ENCODE peak calls at places on chromosomes 13 and 19, in six cellular contexts. One of them, this sample, is unnamed.

GRCh38 chr13:52012512-52012836 is 276 bp downstream of the ALG11 start:
- DNase-seq in nephron progenitor cell: no peak
- DNase-seq in fibroblast of mammary gland: no peak
- DNase-seq in brain microvascular endothelial cell: no peak
- DNase-seq in colonic mucosa: no peak
- DNase-seq in posterior cingulate gyrus: no peak
- DNase-seq in this sample: no peak

GRCh38 chr13:113653264-113654174 is 4.5 kb downstream of the ATP4B start:
- DNase-seq in nephron progenitor cell: no peak
- DNase-seq in fibroblast of mammary gland: no peak
- DNase-seq in brain microvascular endothelial cell: no peak
- DNase-seq in colonic mucosa: no peak
- DNase-seq in posterior cingulate gyrus: no peak
- DNase-seq in this sample: no peak

GRCh38 chr13:42061943-42062342 is 13.5 kb downstream of the DGKH start:
- DNase-seq in nephron progenitor cell: no peak
- DNase-seq in fibroblast of mammary gland: no peak
- DNase-seq in brain microvascular endothelial cell: no peak
- DNase-seq in colonic mucosa: no peak
- DNase-seq in posterior cingulate gyrus: no peak
- DNase-seq in this sample: no peak

GRCh38 chr19:43351998-43352746 is 1.3 kb upstream of the CD177 start:
- DNase-seq in nephron progenitor cell: no peak
- DNase-seq in fibroblast of mammary gland: no peak
- DNase-seq in brain microvascular endothelial cell: no peak
- DNase-seq in colonic mucosa: no peak
- DNase-seq in posterior cingulate gyrus: no peak
- DNase-seq in this sample: no peak

GRCh38 chr19:42175952-42176648 is 41.4 kb downstream of the DEDD2 start:
- DNase-seq in nephron progenitor cell: no peak
- DNase-seq in fibroblast of mammary gland: no peak
- DNase-seq in brain microvascular endothelial cell: no peak
- DNase-seq in colonic mucosa: no peak
- DNase-seq in posterior cingulate gyrus: peak
- DNase-seq in this sample: no peak

GRCh38 chr13:100491164-100491847 is 97.3 kb downstream of the GGACT start:
- DNase-seq in nephron progenitor cell: no peak
- DNase-seq in fibroblast of mammary gland: peak
- DNase-seq in brain microvascular endothelial cell: peak
- DNase-seq in colonic mucosa: no peak
- DNase-seq in posterior cingulate gyrus: no peak
- DNase-seq in this sample: no peak

GRCh38 chr19:1370579-1371361 is 12.9 kb upstream of the NDUFS7 start:
- DNase-seq in nephron progenitor cell: peak
- DNase-seq in fibroblast of mammary gland: no peak
- DNase-seq in brain microvascular endothelial cell: no peak
- DNase-seq in colonic mucosa: no peak
- DNase-seq in posterior cingulate gyrus: no peak
- DNase-seq in this sample: no peak

GRCh38 chr19:1560281-1560882 is 7.7 kb downstream of the MEX3D start:
- DNase-seq in nephron progenitor cell: no peak
- DNase-seq in fibroblast of mammary gland: no peak
- DNase-seq in brain microvascular endothelial cell: no peak
- DNase-seq in colonic mucosa: no peak
- DNase-seq in posterior cingulate gyrus: no peak
- DNase-seq in this sample: no peak

GRCh38 chr19:48815870-48816501 is 5.2 kb upstream of the BCAT2 start:
- DNase-seq in nephron progenitor cell: no peak
- DNase-seq in fibroblast of mammary gland: no peak
- DNase-seq in brain microvascular endothelial cell: no peak
- DNase-seq in colonic mucosa: no peak
- DNase-seq in posterior cingulate gyrus: peak
- DNase-seq in this sample: no peak

GRCh38 chr19:37564624-37565369 is 29.8 kb downstream of the ZNF571 start:
- DNase-seq in nephron progenitor cell: no peak
- DNase-seq in fibroblast of mammary gland: no peak
- DNase-seq in brain microvascular endothelial cell: no peak
- DNase-seq in colonic mucosa: no peak
- DNase-seq in posterior cingulate gyrus: no peak
- DNase-seq in this sample: no peak

GRCh38 chr19:6271721-6272410 is 7.9 kb downstream of the MLLT1 start:
- DNase-seq in nephron progenitor cell: no peak
- DNase-seq in fibroblast of mammary gland: peak
- DNase-seq in brain microvascular endothelial cell: no peak
- DNase-seq in colonic mucosa: peak
- DNase-seq in posterior cingulate gyrus: peak
- DNase-seq in this sample: no peak

GRCh38 chr13:40315416-40316064 is 350.9 kb downstream of the FOXO1 start:
- DNase-seq in nephron progenitor cell: no peak
- DNase-seq in fibroblast of mammary gland: no peak
- DNase-seq in brain microvascular endothelial cell: no peak
- DNase-seq in colonic mucosa: no peak
- DNase-seq in posterior cingulate gyrus: no peak
- DNase-seq in this sample: no peak

GRCh38 chr13:104799152-104799551 is 1732.9 kb upstream of the SLC10A2 start:
- DNase-seq in nephron progenitor cell: no peak
- DNase-seq in fibroblast of mammary gland: no peak
- DNase-seq in brain microvascular endothelial cell: no peak
- DNase-seq in colonic mucosa: no peak
- DNase-seq in posterior cingulate gyrus: no peak
- DNase-seq in this sample: no peak

GRCh38 chr19:13094771-13095392 is 7.8 kb downstream of the LYL1 start:
- DNase-seq in nephron progenitor cell: peak
- DNase-seq in fibroblast of mammary gland: no peak
- DNase-seq in brain microvascular endothelial cell: no peak
- DNase-seq in colonic mucosa: no peak
- DNase-seq in posterior cingulate gyrus: no peak
- DNase-seq in this sample: peak

GRCh38 chr19:35553385-35554000 is 8.1 kb downstream of the TMEM147 start:
- DNase-seq in nephron progenitor cell: no peak
- DNase-seq in fibroblast of mammary gland: no peak
- DNase-seq in brain microvascular endothelial cell: no peak
- DNase-seq in colonic mucosa: no peak
- DNase-seq in posterior cingulate gyrus: peak
- DNase-seq in this sample: no peak

GRCh38 chr19:10643968-10644290 is 10.2 kb upstream of the ILF3 start:
- DNase-seq in nephron progenitor cell: no peak
- DNase-seq in fibroblast of mammary gland: peak
- DNase-seq in brain microvascular endothelial cell: no peak
- DNase-seq in colonic mucosa: no peak
- DNase-seq in posterior cingulate gyrus: no peak
- DNase-seq in this sample: no peak

GRCh38 chr19:18274303-18274775 is at the start of gene IQCN:
- DNase-seq in nephron progenitor cell: no peak
- DNase-seq in fibroblast of mammary gland: no peak
- DNase-seq in brain microvascular endothelial cell: peak
- DNase-seq in colonic mucosa: peak
- DNase-seq in posterior cingulate gyrus: no peak
- DNase-seq in this sample: peak

GRCh38 chr13:27353166-27353583 is 71.2 kb upstream of the GTF3A start:
- DNase-seq in nephron progenitor cell: no peak
- DNase-seq in fibroblast of mammary gland: no peak
- DNase-seq in brain microvascular endothelial cell: peak
- DNase-seq in colonic mucosa: no peak
- DNase-seq in posterior cingulate gyrus: no peak
- DNase-seq in this sample: no peak

GRCh38 chr19:34985249-34986022 is 14.7 kb upstream of the GRAMD1A start:
- DNase-seq in nephron progenitor cell: no peak
- DNase-seq in fibroblast of mammary gland: peak
- DNase-seq in brain microvascular endothelial cell: no peak
- DNase-seq in colonic mucosa: peak
- DNase-seq in posterior cingulate gyrus: peak
- DNase-seq in this sample: no peak

GRCh38 chr19:56403764-56404704 is at the start of gene ZNF583:
- DNase-seq in nephron progenitor cell: peak
- DNase-seq in fibroblast of mammary gland: peak
- DNase-seq in brain microvascular endothelial cell: peak
- DNase-seq in colonic mucosa: peak
- DNase-seq in posterior cingulate gyrus: peak
- DNase-seq in this sample: peak

GRCh38 chr13:43014162-43014561 is 9.2 kb upstream of the DNAJC15 start:
- DNase-seq in nephron progenitor cell: no peak
- DNase-seq in fibroblast of mammary gland: no peak
- DNase-seq in brain microvascular endothelial cell: no peak
- DNase-seq in colonic mucosa: no peak
- DNase-seq in posterior cingulate gyrus: no peak
- DNase-seq in this sample: no peak

GRCh38 chr13:77554079-77554478 is 18.6 kb downstream of the SCEL start:
- DNase-seq in nephron progenitor cell: peak
- DNase-seq in fibroblast of mammary gland: no peak
- DNase-seq in brain microvascular endothelial cell: no peak
- DNase-seq in colonic mucosa: no peak
- DNase-seq in posterior cingulate gyrus: no peak
- DNase-seq in this sample: no peak

GRCh38 chr19:13887529-13887928 is 10.6 kb downstream of the NANOS3 start:
- DNase-seq in nephron progenitor cell: no peak
- DNase-seq in fibroblast of mammary gland: peak
- DNase-seq in brain microvascular endothelial cell: no peak
- DNase-seq in colonic mucosa: no peak
- DNase-seq in posterior cingulate gyrus: no peak
- DNase-seq in this sample: no peak

GRCh38 chr19:5149508-5149907 is 180.6 kb downstream of the KDM4B start:
- DNase-seq in nephron progenitor cell: no peak
- DNase-seq in fibroblast of mammary gland: no peak
- DNase-seq in brain microvascular endothelial cell: no peak
- DNase-seq in colonic mucosa: no peak
- DNase-seq in posterior cingulate gyrus: peak
- DNase-seq in this sample: no peak

GRCh38 chr13:96533408-96533807 is 443.5 kb downstream of the HS6ST3 start:
- DNase-seq in nephron progenitor cell: no peak
- DNase-seq in fibroblast of mammary gland: no peak
- DNase-seq in brain microvascular endothelial cell: no peak
- DNase-seq in colonic mucosa: no peak
- DNase-seq in posterior cingulate gyrus: no peak
- DNase-seq in this sample: no peak

GRCh38 chr13:76822691-76823267 is 63.4 kb downstream of the KCTD12 start:
- DNase-seq in nephron progenitor cell: no peak
- DNase-seq in fibroblast of mammary gland: peak
- DNase-seq in brain microvascular endothelial cell: no peak
- DNase-seq in colonic mucosa: no peak
- DNase-seq in posterior cingulate gyrus: no peak
- DNase-seq in this sample: no peak

GRCh38 chr13:50613356-50613831 is 230.1 kb downstream of the DLEU7 start:
- DNase-seq in nephron progenitor cell: no peak
- DNase-seq in fibroblast of mammary gland: peak
- DNase-seq in brain microvascular endothelial cell: no peak
- DNase-seq in colonic mucosa: no peak
- DNase-seq in posterior cingulate gyrus: no peak
- DNase-seq in this sample: no peak

GRCh38 chr13:39967199-39967959 is 311.9 kb downstream of the COG6 start:
- DNase-seq in nephron progenitor cell: no peak
- DNase-seq in fibroblast of mammary gland: peak
- DNase-seq in brain microvascular endothelial cell: no peak
- DNase-seq in colonic mucosa: no peak
- DNase-seq in posterior cingulate gyrus: no peak
- DNase-seq in this sample: no peak

GRCh38 chr13:107790360-107790759 is 425.0 kb downstream of the LIG4 start:
- DNase-seq in nephron progenitor cell: no peak
- DNase-seq in fibroblast of mammary gland: no peak
- DNase-seq in brain microvascular endothelial cell: no peak
- DNase-seq in colonic mucosa: no peak
- DNase-seq in posterior cingulate gyrus: no peak
- DNase-seq in this sample: no peak

GRCh38 chr19:3603121-3603841 is 3.4 kb downstream of the TBXA2R start:
- DNase-seq in nephron progenitor cell: peak
- DNase-seq in fibroblast of mammary gland: no peak
- DNase-seq in brain microvascular endothelial cell: no peak
- DNase-seq in colonic mucosa: no peak
- DNase-seq in posterior cingulate gyrus: no peak
- DNase-seq in this sample: no peak

GRCh38 chr13:59601993-59602392 is 561.7 kb downstream of the DIAPH3 start:
- DNase-seq in nephron progenitor cell: no peak
- DNase-seq in fibroblast of mammary gland: no peak
- DNase-seq in brain microvascular endothelial cell: no peak
- DNase-seq in colonic mucosa: no peak
- DNase-seq in posterior cingulate gyrus: no peak
- DNase-seq in this sample: no peak

GRCh38 chr19:2488405-2488941 is 12.5 kb downstream of the GADD45B start:
- DNase-seq in nephron progenitor cell: no peak
- DNase-seq in fibroblast of mammary gland: no peak
- DNase-seq in brain microvascular endothelial cell: no peak
- DNase-seq in colonic mucosa: peak
- DNase-seq in posterior cingulate gyrus: no peak
- DNase-seq in this sample: no peak

GRCh38 chr13:89432997-89433396 is 1761.8 kb downstream of the SLITRK5 start:
- DNase-seq in nephron progenitor cell: no peak
- DNase-seq in fibroblast of mammary gland: no peak
- DNase-seq in brain microvascular endothelial cell: no peak
- DNase-seq in colonic mucosa: no peak
- DNase-seq in posterior cingulate gyrus: no peak
- DNase-seq in this sample: no peak

GRCh38 chr13:48233886-48234488 is 981 bp downstream of the ITM2B start:
- DNase-seq in nephron progenitor cell: no peak
- DNase-seq in fibroblast of mammary gland: peak
- DNase-seq in brain microvascular endothelial cell: no peak
- DNase-seq in colonic mucosa: no peak
- DNase-seq in posterior cingulate gyrus: no peak
- DNase-seq in this sample: no peak

GRCh38 chr19:6821639-6822310 is 49.3 kb downstream of the VAV1 start:
- DNase-seq in nephron progenitor cell: no peak
- DNase-seq in fibroblast of mammary gland: no peak
- DNase-seq in brain microvascular endothelial cell: no peak
- DNase-seq in colonic mucosa: no peak
- DNase-seq in posterior cingulate gyrus: peak
- DNase-seq in this sample: no peak

GRCh38 chr19:4077800-4078683 is 11.3 kb upstream of the ZBTB7A start:
- DNase-seq in nephron progenitor cell: peak
- DNase-seq in fibroblast of mammary gland: no peak
- DNase-seq in brain microvascular endothelial cell: no peak
- DNase-seq in colonic mucosa: peak
- DNase-seq in posterior cingulate gyrus: peak
- DNase-seq in this sample: peak

GRCh38 chr13:100347941-100348340 is 240.6 kb downstream of the GGACT start:
- DNase-seq in nephron progenitor cell: no peak
- DNase-seq in fibroblast of mammary gland: peak
- DNase-seq in brain microvascular endothelial cell: no peak
- DNase-seq in colonic mucosa: peak
- DNase-seq in posterior cingulate gyrus: no peak
- DNase-seq in this sample: no peak

GRCh38 chr13:110062077-110062776 is 244.7 kb downstream of the COL4A1 start:
- DNase-seq in nephron progenitor cell: no peak
- DNase-seq in fibroblast of mammary gland: no peak
- DNase-seq in brain microvascular endothelial cell: no peak
- DNase-seq in colonic mucosa: no peak
- DNase-seq in posterior cingulate gyrus: peak
- DNase-seq in this sample: no peak

GRCh38 chr13:102309110-102309509 is 92.7 kb downstream of the FGF14 start:
- DNase-seq in nephron progenitor cell: no peak
- DNase-seq in fibroblast of mammary gland: no peak
- DNase-seq in brain microvascular endothelial cell: no peak
- DNase-seq in colonic mucosa: no peak
- DNase-seq in posterior cingulate gyrus: peak
- DNase-seq in this sample: no peak

GRCh38 chr19:18725755-18726416 is 42.4 kb downstream of the CRTC1 start:
- DNase-seq in nephron progenitor cell: no peak
- DNase-seq in fibroblast of mammary gland: peak
- DNase-seq in brain microvascular endothelial cell: no peak
- DNase-seq in colonic mucosa: no peak
- DNase-seq in posterior cingulate gyrus: peak
- DNase-seq in this sample: no peak